ENCODE peak calls at places on chromosomes 12 and 14, in ten cellular contexts. One of them, this sample, is unnamed. For H3K27me3, the result is how much of the 10 kb centered on the place peaks cover.

GRCh38 chr12:131039551-131039950 is 85.8 kb downstream of the ADGRD1 start:
- DNase-seq in GM23338: no peak
- DNase-seq in upper lobe of right lung: peak
- DNase-seq in naive thymus-derived CD4-positive, alpha-beta T cell: no peak
- DNase-seq in PC-9: no peak
- DNase-seq in brain microvascular endothelial cell: no peak
- DNase-seq in CD8-positive, alpha-beta T cell: no peak
- DNase-seq in kidney epithelial cell: no peak
- DNase-seq in hepatocyte: no peak
- DNase-seq in tibial nerve: no peak
- DNase-seq in this sample: no peak

GRCh38 chr14:86296173-86296572 is 766.2 kb downstream of the FLRT2 start:
- DNase-seq in GM23338: no peak
- DNase-seq in upper lobe of right lung: no peak
- DNase-seq in naive thymus-derived CD4-positive, alpha-beta T cell: no peak
- DNase-seq in PC-9: no peak
- DNase-seq in brain microvascular endothelial cell: no peak
- DNase-seq in CD8-positive, alpha-beta T cell: no peak
- DNase-seq in kidney epithelial cell: peak
- DNase-seq in hepatocyte: no peak
- DNase-seq in tibial nerve: no peak
- DNase-seq in this sample: no peak

GRCh38 chr14:23910081-23910875 is 43.3 kb upstream of the DHRS4 start:
- DNase-seq in GM23338: peak
- DNase-seq in upper lobe of right lung: no peak
- DNase-seq in naive thymus-derived CD4-positive, alpha-beta T cell: no peak
- DNase-seq in PC-9: peak
- DNase-seq in brain microvascular endothelial cell: peak
- DNase-seq in CD8-positive, alpha-beta T cell: no peak
- DNase-seq in kidney epithelial cell: no peak
- DNase-seq in hepatocyte: peak
- DNase-seq in tibial nerve: no peak
- DNase-seq in this sample: peak

GRCh38 chr14:68945585-68946289 is 33.4 kb downstream of the ACTN1 start:
- DNase-seq in GM23338: no peak
- DNase-seq in upper lobe of right lung: no peak
- DNase-seq in naive thymus-derived CD4-positive, alpha-beta T cell: no peak
- DNase-seq in PC-9: no peak
- DNase-seq in brain microvascular endothelial cell: no peak
- DNase-seq in CD8-positive, alpha-beta T cell: no peak
- DNase-seq in kidney epithelial cell: no peak
- DNase-seq in hepatocyte: no peak
- DNase-seq in tibial nerve: no peak
- DNase-seq in this sample: peak

GRCh38 chr12:118120579-118121363 is 15.2 kb upstream of the PEBP1 start:
- DNase-seq in GM23338: peak
- DNase-seq in upper lobe of right lung: peak
- DNase-seq in naive thymus-derived CD4-positive, alpha-beta T cell: peak
- DNase-seq in PC-9: peak
- DNase-seq in brain microvascular endothelial cell: peak
- DNase-seq in CD8-positive, alpha-beta T cell: peak
- DNase-seq in kidney epithelial cell: no peak
- DNase-seq in hepatocyte: peak
- DNase-seq in tibial nerve: peak
- DNase-seq in this sample: peak

GRCh38 chr12:100926669-100927248 is 132.2 kb downstream of the ANO4 start:
- DNase-seq in GM23338: peak
- DNase-seq in upper lobe of right lung: no peak
- DNase-seq in naive thymus-derived CD4-positive, alpha-beta T cell: no peak
- DNase-seq in PC-9: peak
- DNase-seq in brain microvascular endothelial cell: no peak
- DNase-seq in CD8-positive, alpha-beta T cell: no peak
- DNase-seq in kidney epithelial cell: peak
- DNase-seq in hepatocyte: peak
- DNase-seq in tibial nerve: no peak
- DNase-seq in this sample: peak

GRCh38 chr12:131093971-131094830 is 140.5 kb downstream of the ADGRD1 start:
- DNase-seq in GM23338: no peak
- DNase-seq in upper lobe of right lung: no peak
- DNase-seq in naive thymus-derived CD4-positive, alpha-beta T cell: no peak
- DNase-seq in PC-9: no peak
- DNase-seq in brain microvascular endothelial cell: no peak
- DNase-seq in CD8-positive, alpha-beta T cell: no peak
- DNase-seq in kidney epithelial cell: no peak
- DNase-seq in hepatocyte: no peak
- DNase-seq in tibial nerve: peak
- DNase-seq in this sample: peak

GRCh38 chr14:34794941-34795340 is 80.2 kb downstream of the BAZ1A start:
- DNase-seq in GM23338: no peak
- DNase-seq in upper lobe of right lung: no peak
- DNase-seq in naive thymus-derived CD4-positive, alpha-beta T cell: no peak
- DNase-seq in PC-9: no peak
- DNase-seq in brain microvascular endothelial cell: no peak
- DNase-seq in CD8-positive, alpha-beta T cell: no peak
- DNase-seq in kidney epithelial cell: no peak
- DNase-seq in hepatocyte: no peak
- DNase-seq in tibial nerve: no peak
- DNase-seq in this sample: no peak

GRCh38 chr12:64452559-64453329 is 824 bp downstream of the TBK1 start:
- DNase-seq in GM23338: peak
- DNase-seq in upper lobe of right lung: no peak
- DNase-seq in naive thymus-derived CD4-positive, alpha-beta T cell: peak
- DNase-seq in PC-9: peak
- DNase-seq in brain microvascular endothelial cell: peak
- DNase-seq in CD8-positive, alpha-beta T cell: no peak
- DNase-seq in kidney epithelial cell: peak
- DNase-seq in hepatocyte: peak
- DNase-seq in tibial nerve: no peak
- DNase-seq in this sample: peak

GRCh38 chr12:102645968-102646367 is 165.6 kb upstream of the IGF1 start:
- DNase-seq in GM23338: no peak
- DNase-seq in upper lobe of right lung: no peak
- DNase-seq in naive thymus-derived CD4-positive, alpha-beta T cell: no peak
- DNase-seq in PC-9: no peak
- DNase-seq in brain microvascular endothelial cell: no peak
- DNase-seq in CD8-positive, alpha-beta T cell: no peak
- DNase-seq in kidney epithelial cell: no peak
- DNase-seq in hepatocyte: no peak
- DNase-seq in tibial nerve: no peak
- DNase-seq in this sample: no peak

GRCh38 chr12:27922591-27923139 is 49.9 kb downstream of the PTHLH start:
- DNase-seq in GM23338: no peak
- DNase-seq in upper lobe of right lung: no peak
- DNase-seq in naive thymus-derived CD4-positive, alpha-beta T cell: no peak
- DNase-seq in PC-9: peak
- DNase-seq in brain microvascular endothelial cell: peak
- DNase-seq in CD8-positive, alpha-beta T cell: no peak
- DNase-seq in kidney epithelial cell: no peak
- DNase-seq in hepatocyte: no peak
- DNase-seq in tibial nerve: no peak
- DNase-seq in this sample: no peak

GRCh38 chr12:105409881-105410471 is 79.5 kb downstream of the C12orf75 start:
- DNase-seq in GM23338: no peak
- DNase-seq in upper lobe of right lung: no peak
- DNase-seq in naive thymus-derived CD4-positive, alpha-beta T cell: no peak
- DNase-seq in PC-9: no peak
- DNase-seq in brain microvascular endothelial cell: peak
- DNase-seq in CD8-positive, alpha-beta T cell: no peak
- DNase-seq in kidney epithelial cell: no peak
- DNase-seq in hepatocyte: peak
- DNase-seq in tibial nerve: peak
- DNase-seq in this sample: no peak

GRCh38 chr12:12008232-12008850 is 62.4 kb upstream of the BCL2L14 start:
- DNase-seq in GM23338: peak
- DNase-seq in upper lobe of right lung: no peak
- DNase-seq in naive thymus-derived CD4-positive, alpha-beta T cell: no peak
- DNase-seq in PC-9: no peak
- DNase-seq in brain microvascular endothelial cell: no peak
- DNase-seq in CD8-positive, alpha-beta T cell: no peak
- DNase-seq in kidney epithelial cell: no peak
- DNase-seq in hepatocyte: no peak
- DNase-seq in tibial nerve: no peak
- DNase-seq in this sample: no peak

GRCh38 chr14:49880267-49881064 is 12.4 kb upstream of the ARF6 start:
- DNase-seq in GM23338: no peak
- DNase-seq in upper lobe of right lung: no peak
- DNase-seq in naive thymus-derived CD4-positive, alpha-beta T cell: no peak
- DNase-seq in PC-9: no peak
- DNase-seq in brain microvascular endothelial cell: no peak
- DNase-seq in CD8-positive, alpha-beta T cell: no peak
- DNase-seq in kidney epithelial cell: no peak
- DNase-seq in hepatocyte: peak
- DNase-seq in tibial nerve: no peak
- DNase-seq in this sample: no peak

GRCh38 chr12:119171266-119171665 is 7.5 kb upstream of the HSPB8 start:
- DNase-seq in GM23338: no peak
- DNase-seq in upper lobe of right lung: no peak
- DNase-seq in naive thymus-derived CD4-positive, alpha-beta T cell: no peak
- DNase-seq in PC-9: peak
- DNase-seq in brain microvascular endothelial cell: no peak
- DNase-seq in CD8-positive, alpha-beta T cell: no peak
- DNase-seq in kidney epithelial cell: no peak
- DNase-seq in hepatocyte: no peak
- DNase-seq in tibial nerve: no peak
- DNase-seq in this sample: peak

DNA sequence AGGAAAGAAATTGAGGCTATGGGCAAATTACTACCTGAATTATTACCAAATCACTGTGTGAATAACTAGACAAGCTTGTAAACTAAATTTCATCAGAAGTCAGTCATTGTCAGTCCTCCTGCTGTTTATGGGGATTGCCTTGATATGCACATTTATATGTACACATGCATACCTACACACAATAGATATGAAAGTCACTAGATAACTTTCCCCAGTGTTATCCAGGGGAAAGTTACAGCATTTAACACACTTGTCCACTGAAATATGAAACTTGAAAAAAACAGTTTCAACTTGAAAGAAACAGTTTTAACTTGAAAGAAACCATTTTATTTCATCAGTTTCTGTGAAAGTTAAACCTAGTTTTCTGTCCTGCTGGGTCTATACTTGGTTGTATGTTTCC is 199.6 kb downstream of the SLC2A13 start:
- DNase-seq in GM23338: no peak
- DNase-seq in upper lobe of right lung: no peak
- DNase-seq in naive thymus-derived CD4-positive, alpha-beta T cell: no peak
- DNase-seq in PC-9: no peak
- DNase-seq in brain microvascular endothelial cell: no peak
- DNase-seq in CD8-positive, alpha-beta T cell: no peak
- DNase-seq in kidney epithelial cell: no peak
- DNase-seq in hepatocyte: no peak
- DNase-seq in tibial nerve: no peak
- DNase-seq in this sample: no peak
- H3K27me3 ChIP-seq in GM23338: under half
- H3K27me3 ChIP-seq in upper lobe of right lung: under half
- H3K27me3 ChIP-seq in naive thymus-derived CD4-positive, alpha-beta T cell: under half
- H3K27me3 ChIP-seq in PC-9: under half
- H3K27me3 ChIP-seq in brain microvascular endothelial cell: under half
- H3K27me3 ChIP-seq in CD8-positive, alpha-beta T cell: under half
- H3K27me3 ChIP-seq in kidney epithelial cell: under half
- H3K27me3 ChIP-seq in hepatocyte: under half
- H3K27me3 ChIP-seq in tibial nerve: under half
- H3K27me3 ChIP-seq in this sample: under half

DNA sequence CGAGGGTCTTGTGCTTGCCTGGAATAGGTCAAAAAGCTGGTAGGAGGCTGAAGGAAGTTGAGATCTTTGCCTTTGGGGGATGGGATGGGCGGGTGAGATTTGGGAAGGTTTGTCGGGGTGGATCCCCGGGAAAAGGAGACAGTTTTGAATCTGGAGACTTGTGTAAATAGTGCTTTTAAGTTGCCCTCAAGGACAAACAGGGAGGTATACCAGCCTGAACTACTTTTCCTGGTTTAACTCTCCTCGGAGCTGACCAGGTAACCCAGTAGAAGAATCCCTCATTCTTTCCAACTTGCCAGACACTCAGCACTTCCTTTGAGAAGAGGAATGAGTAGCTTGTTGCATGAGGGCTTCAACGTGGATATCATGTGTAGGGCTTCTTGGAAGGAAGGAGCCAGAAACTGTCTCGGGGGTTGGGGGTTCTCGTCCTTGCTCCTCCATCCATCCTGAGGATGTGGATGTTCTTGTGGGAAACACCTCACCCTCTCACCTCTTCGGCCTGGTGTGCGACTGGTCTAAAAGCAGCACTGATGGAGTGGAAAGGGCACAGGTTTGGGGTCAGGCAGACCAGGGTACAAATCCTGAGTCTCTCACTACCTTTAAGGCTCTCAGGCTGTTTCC is 1.9 kb downstream of the TEAD4 start:
- DNase-seq in GM23338: peak
- DNase-seq in upper lobe of right lung: no peak
- DNase-seq in naive thymus-derived CD4-positive, alpha-beta T cell: no peak
- DNase-seq in PC-9: no peak
- DNase-seq in brain microvascular endothelial cell: no peak
- DNase-seq in CD8-positive, alpha-beta T cell: no peak
- DNase-seq in kidney epithelial cell: no peak
- DNase-seq in hepatocyte: no peak
- DNase-seq in tibial nerve: no peak
- DNase-seq in this sample: no peak
- H3K4me3 ChIP-seq in GM23338: peak
- H3K4me3 ChIP-seq in upper lobe of right lung: peak
- H3K4me3 ChIP-seq in naive thymus-derived CD4-positive, alpha-beta T cell: no peak
- H3K4me3 ChIP-seq in PC-9: peak
- H3K4me3 ChIP-seq in brain microvascular endothelial cell: peak
- H3K4me3 ChIP-seq in CD8-positive, alpha-beta T cell: no peak
- H3K4me3 ChIP-seq in kidney epithelial cell: peak
- H3K4me3 ChIP-seq in hepatocyte: no peak
- H3K4me3 ChIP-seq in tibial nerve: peak
- H3K4me3 ChIP-seq in this sample: peak

DNA sequence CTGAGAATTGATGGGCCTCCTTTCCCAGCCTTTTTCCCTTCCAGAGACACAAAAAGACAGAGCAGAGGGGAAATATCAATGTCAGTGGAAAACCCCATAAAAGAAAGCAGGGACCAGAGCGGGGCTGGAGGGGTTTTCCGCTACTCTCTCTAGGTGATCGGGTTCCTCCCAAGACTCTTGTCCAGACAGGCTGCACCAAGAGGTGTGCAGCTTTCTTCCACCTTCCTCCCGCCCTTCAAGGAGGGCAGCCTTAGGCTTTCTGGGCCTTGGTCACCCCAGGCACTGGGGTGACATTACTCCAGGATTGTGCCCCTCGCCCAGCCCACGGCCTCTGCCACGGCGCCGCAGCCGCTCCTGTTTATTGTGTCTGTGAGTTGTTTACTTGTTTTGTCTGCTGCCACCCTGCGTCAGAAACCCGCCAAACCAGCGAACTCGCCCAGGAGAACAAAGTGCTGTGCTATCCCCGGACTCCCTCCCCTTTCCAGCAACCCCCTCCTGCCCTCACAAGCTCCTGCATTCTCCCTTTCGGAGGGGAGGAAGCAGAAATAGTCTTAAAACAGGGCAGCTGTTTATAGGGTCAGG is 6.7 kb upstream of the HOXC6 start:
- DNase-seq in GM23338: peak
- DNase-seq in upper lobe of right lung: no peak
- DNase-seq in naive thymus-derived CD4-positive, alpha-beta T cell: no peak
- DNase-seq in PC-9: no peak
- DNase-seq in brain microvascular endothelial cell: no peak
- DNase-seq in CD8-positive, alpha-beta T cell: no peak
- DNase-seq in kidney epithelial cell: no peak
- DNase-seq in hepatocyte: no peak
- DNase-seq in tibial nerve: no peak
- DNase-seq in this sample: no peak
- H3K27me3 ChIP-seq in GM23338: half or more
- H3K27me3 ChIP-seq in upper lobe of right lung: half or more
- H3K27me3 ChIP-seq in naive thymus-derived CD4-positive, alpha-beta T cell: under half
- H3K27me3 ChIP-seq in PC-9: under half
- H3K27me3 ChIP-seq in brain microvascular endothelial cell: half or more
- H3K27me3 ChIP-seq in CD8-positive, alpha-beta T cell: under half
- H3K27me3 ChIP-seq in kidney epithelial cell: under half
- H3K27me3 ChIP-seq in hepatocyte: half or more
- H3K27me3 ChIP-seq in tibial nerve: under half
- H3K27me3 ChIP-seq in this sample: under half

GRCh38 chr12:123879691-123880090 is 92.9 kb downstream of the CCDC92 start:
- DNase-seq in GM23338: no peak
- DNase-seq in upper lobe of right lung: no peak
- DNase-seq in naive thymus-derived CD4-positive, alpha-beta T cell: no peak
- DNase-seq in PC-9: no peak
- DNase-seq in brain microvascular endothelial cell: no peak
- DNase-seq in CD8-positive, alpha-beta T cell: no peak
- DNase-seq in kidney epithelial cell: no peak
- DNase-seq in hepatocyte: no peak
- DNase-seq in tibial nerve: no peak
- DNase-seq in this sample: no peak
- H3K4me3 ChIP-seq in GM23338: no peak
- H3K4me3 ChIP-seq in upper lobe of right lung: no peak
- H3K4me3 ChIP-seq in naive thymus-derived CD4-positive, alpha-beta T cell: no peak
- H3K4me3 ChIP-seq in PC-9: no peak
- H3K4me3 ChIP-seq in brain microvascular endothelial cell: no peak
- H3K4me3 ChIP-seq in CD8-positive, alpha-beta T cell: no peak
- H3K4me3 ChIP-seq in kidney epithelial cell: no peak
- H3K4me3 ChIP-seq in hepatocyte: no peak
- H3K4me3 ChIP-seq in tibial nerve: no peak
- H3K4me3 ChIP-seq in this sample: no peak